ENCODE peak calls at places on chromosomes 7 and 10, in seven cellular contexts. D is sciatic nerve; O is central memory CD4-positive, alpha-beta T cell; W is iPS-NIHi11; J is upper lobe of right lung; H is OCI-LY7; U is HFFc6. P is an unnamed sample.

GRCh38 chr10:58414270-58415041 is 29.2 kb downstream of the TFAM start:
- DNase-seq in D (no peak), O (no peak), W (peak), J (no peak), H (no peak), U (peak), P (no peak)

GRCh38 chr7:151028948-151029501 is 775 bp downstream of the ABCB8 start:
- DNase-seq in D (no peak), O (no peak), W (no peak), J (no peak), H (no peak), U (no peak), P (no peak)

GRCh38 chr7:140673063-140673769 is 471 bp downstream of the ADCK2 start:
- DNase-seq in D (peak), O (peak), W (peak), J (peak), H (peak), U (no peak), P (no peak)

GRCh38 chr7:124782335-124782734 is 16.7 kb upstream of the GPR37 start:
- DNase-seq in D (no peak), O (no peak), W (no peak), J (no peak), H (no peak), U (no peak), P (no peak)

GRCh38 chr7:29194206-29194593 is 375 bp upstream of the CHN2 start:
- DNase-seq in D (no peak), O (no peak), W (peak), J (peak), H (no peak), U (no peak), P (no peak)

GRCh38 chr10:89478085-89478738 is 57.2 kb downstream of the SLC16A12 start:
- DNase-seq in D (no peak), O (no peak), W (peak), J (no peak), H (peak), U (no peak), P (no peak)

GRCh38 chr7:144565586-144565985 is 162.1 kb upstream of the NOBOX start:
- DNase-seq in D (no peak), O (no peak), W (no peak), J (no peak), H (no peak), U (no peak), P (no peak)

GRCh38 chr7:41984888-41985287 is 252.1 kb downstream of the GLI3 start:
- DNase-seq in D (no peak), O (no peak), W (no peak), J (no peak), H (no peak), U (peak), P (no peak)

GRCh38 chr7:148697950-148698396 is 730 bp upstream of the CUL1 start:
- DNase-seq in D (no peak), O (peak), W (no peak), J (no peak), H (no peak), U (peak), P (no peak)

GRCh38 chr10:3006093-3006492 is 61.3 kb upstream of the PFKP start:
- DNase-seq in D (no peak), O (no peak), W (no peak), J (no peak), H (no peak), U (no peak), P (no peak)

GRCh38 chr7:131094685-131095084 is 233.0 kb upstream of the MKLN1 start:
- DNase-seq in D (no peak), O (peak), W (no peak), J (no peak), H (no peak), U (no peak), P (no peak)

GRCh38 chr7:72785166-72785955 is 42.6 kb downstream of the TYW1B start:
- DNase-seq in D (no peak), O (no peak), W (no peak), J (no peak), H (no peak), U (peak), P (no peak)

GRCh38 chr10:132180736-132181135 is 6.0 kb upstream of the DPYSL4 start:
- DNase-seq in D (no peak), O (no peak), W (no peak), J (no peak), H (no peak), U (no peak), P (no peak)

GRCh38 chr7:155544485-155544884 is 1.9 kb downstream of the CNPY1 start:
- DNase-seq in D (no peak), O (no peak), W (no peak), J (no peak), H (no peak), U (no peak), P (no peak)

GRCh38 chr7:48112431-48113165 is 23.5 kb downstream of the UPP1 start:
- DNase-seq in D (no peak), O (no peak), W (no peak), J (no peak), H (no peak), U (peak), P (no peak)

GRCh38 chr10:87674963-87675362 is 15.3 kb downstream of the PAPSS2 start:
- DNase-seq in D (no peak), O (no peak), W (no peak), J (no peak), H (no peak), U (peak), P (no peak)

GRCh38 chr7:117401293-117402002 is 25.8 kb downstream of the ASZ1 start:
- DNase-seq in D (no peak), O (no peak), W (peak), J (no peak), H (no peak), U (no peak), P (no peak)

GRCh38 chr7:95509199-95509598 is 23.5 kb downstream of the ASB4 start:
- DNase-seq in D (no peak), O (no peak), W (peak), J (no peak), H (peak), U (peak), P (no peak)

GRCh38 chr7:130013241-130013640 is 37.9 kb downstream of the ZC3HC1 start:
- DNase-seq in D (no peak), O (no peak), W (no peak), J (no peak), H (no peak), U (no peak), P (no peak)

GRCh38 chr7:135168489-135169140 is 1.9 kb downstream of the CYREN start:
- DNase-seq in D (no peak), O (no peak), W (no peak), J (no peak), H (no peak), U (no peak), P (no peak)

GRCh38 chr7:40077849-40078248 is 56.6 kb downstream of the MPLKIP start:
- DNase-seq in D (no peak), O (no peak), W (no peak), J (no peak), H (no peak), U (no peak), P (no peak)

GRCh38 chr10:69800109-69800508 is 1.6 kb upstream of the COL13A1 start:
- DNase-seq in D (no peak), O (no peak), W (peak), J (no peak), H (peak), U (peak), P (no peak)

GRCh38 chr7:18939771-18940576 is 177.5 kb downstream of the TWIST1 start:
- DNase-seq in D (no peak), O (no peak), W (no peak), J (no peak), H (no peak), U (no peak), P (no peak)

GRCh38 chr10:97063983-97064837 is 121.5 kb downstream of the SLIT1 start:
- DNase-seq in D (no peak), O (no peak), W (no peak), J (no peak), H (no peak), U (no peak), P (no peak)

GRCh38 chr7:31747553-31747952 is 60.5 kb downstream of the PPP1R17 start:
- DNase-seq in D (no peak), O (no peak), W (no peak), J (no peak), H (no peak), U (no peak), P (no peak)

P was measured in mesenteric fat pad.